ENCODE peak calls at places on chromosomes 6 and 20, in four cellular contexts. T is trophoblast cell, E is H9, H is H1. Z is an unnamed sample. For H3K79me2, the result is how much of the 10 kb centered on the place peaks cover.

GRCh38 chr6:168157272-168158007 is 78.4 kb upstream of the FRMD1 start:
- DNase-seq in T (peak), E (peak), H (no peak), Z (peak)

GRCh38 chr6:54646551-54647300 is 199.8 kb upstream of the FAM83B start:
- DNase-seq in T (no peak), E (no peak), H (no peak), Z (no peak)

GRCh38 chr20:22795897-22796296 is 211.5 kb upstream of the FOXA2 start:
- DNase-seq in T (peak), E (no peak), H (no peak), Z (peak)

GRCh38 chr20:26163890-26164289 is 467.2 kb upstream of the ZNF337 start:
- DNase-seq in T (peak), E (no peak), H (no peak), Z (peak)

GRCh38 chr6:119966484-119966883 is 616.9 kb upstream of the MAN1A1 start:
- DNase-seq in T (no peak), E (peak), H (peak), Z (peak)

GRCh38 chr6:152701863-152702401 is 4.2 kb downstream of the MYCT1 start:
- DNase-seq in T (no peak), E (no peak), H (no peak), Z (no peak)

GRCh38 chr20:62500237-62500864 is 24.6 kb upstream of the GATA5 start:
- DNase-seq in T (peak), E (peak), H (no peak), Z (peak)

GRCh38 chr6:73177221-73177944 is 47.9 kb downstream of the KHDC1L start:
- DNase-seq in T (no peak), E (no peak), H (no peak), Z (no peak)

GRCh38 chr20:63064310-63064709 is 57.5 kb upstream of the BHLHE23 start:
- DNase-seq in T (no peak), E (peak), H (no peak), Z (no peak)

GRCh38 chr20:57440678-57441509 is 49.7 kb downstream of the RBM38 start:
- DNase-seq in T (no peak), E (peak), H (no peak), Z (peak)

GRCh38 chr6:28480253-28480932 is 35.2 kb downstream of the GPX6 start:
- DNase-seq in T (no peak), E (no peak), H (no peak), Z (no peak)

GRCh38 chr20:52256465-52256864 is 64.9 kb upstream of the ZFP64 start:
- DNase-seq in T (no peak), E (no peak), H (no peak), Z (no peak)

GRCh38 chr6:8000080-8001035 is 63.8 kb downstream of the BLOC1S5 start:
- DNase-seq in T (peak), E (no peak), H (no peak), Z (no peak)

GRCh38 chr20:43666376-43667328 is at the start of gene MYBL2:
- DNase-seq in T (peak), E (peak), H (peak), Z (peak)

GRCh38 chr20:54172856-54173652 is 732 bp downstream of the CYP24A1 start:
- DNase-seq in T (peak), E (peak), H (no peak), Z (peak)

GRCh38 chr20:50015993-50016770 is 33.4 kb downstream of the SNAI1 start:
- DNase-seq in T (no peak), E (no peak), H (no peak), Z (peak)

DNA sequence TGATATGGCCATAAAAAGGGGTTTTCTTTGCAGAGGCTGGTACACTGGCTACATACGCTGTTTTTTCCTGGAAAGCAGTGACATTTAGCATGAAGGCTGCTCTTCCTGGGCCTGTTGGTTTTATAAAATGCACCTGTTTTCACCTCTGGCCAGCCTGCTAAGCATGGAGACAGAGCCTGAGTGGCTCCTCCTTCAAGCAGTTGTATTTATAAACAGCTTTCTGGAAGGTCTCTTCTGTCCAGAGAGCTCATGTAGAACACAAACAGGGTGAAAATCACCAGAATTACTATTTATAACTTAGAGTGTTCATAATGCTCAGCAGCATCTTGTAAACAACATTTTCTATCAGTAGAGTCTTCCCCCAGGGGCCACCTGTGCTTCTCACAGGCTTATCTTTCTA is 109.0 kb downstream of the FOXO3 start:
- DNase-seq in T (no peak), E (no peak), H (no peak), Z (no peak)
- H3K79me2 ChIP-seq in T (under half), E (under half), H (under half), Z (under half)

GRCh38 chr6:70957284-70957617 is 391 bp upstream of the B3GAT2 start:
- DNase-seq in T (no peak), E (no peak), H (no peak), Z (no peak)
- H4K8ac ChIP-seq in T (no peak), E (no peak), H (no peak), Z (no peak)

GRCh38 chr6:39206250-39206721 is 23.0 kb downstream of the KCNK5 start:
- DNase-seq in T (peak), E (peak), H (no peak), Z (peak)
- H3K18ac ChIP-seq in T (no peak), E (no peak), H (peak), Z (no peak)

GRCh38 chr6:301526-301925 is 9.2 kb downstream of the DUSP22 start:
- DNase-seq in T (no peak), E (no peak), H (no peak), Z (no peak)

GRCh38 chr6:303263-303662 is 11.0 kb downstream of the DUSP22 start:
- DNase-seq in T (no peak), E (no peak), H (no peak), Z (no peak)

GRCh38 chr6:301929-302705 is 9.8 kb downstream of the DUSP22 start:
- DNase-seq in T (no peak), E (no peak), H (no peak), Z (no peak)

GRCh38 chr6:303948-304558 is 11.8 kb downstream of the DUSP22 start:
- DNase-seq in T (no peak), E (peak), H (no peak), Z (peak)

DNA sequence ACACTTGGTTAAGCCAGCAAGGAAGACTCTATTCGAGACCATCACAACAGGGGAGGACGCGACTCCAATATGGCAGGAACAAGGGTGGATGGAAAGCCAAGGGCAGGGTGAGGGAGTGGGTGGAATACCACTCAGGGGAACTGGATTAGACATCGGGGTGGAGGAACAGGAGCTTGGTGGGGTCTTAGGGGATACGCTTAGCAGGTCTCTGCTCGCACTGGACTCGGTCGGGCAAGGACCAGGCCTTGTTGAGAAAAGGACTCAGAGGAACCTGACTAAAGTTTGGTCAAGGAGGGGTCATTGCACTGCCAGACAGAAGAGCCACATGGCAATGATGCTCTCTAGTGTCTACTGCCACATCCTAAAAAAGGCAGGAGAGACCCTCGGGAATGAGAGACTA is 10.5 kb downstream of the DUSP22 start:
- DNase-seq in T (no peak), E (no peak), H (no peak), Z (no peak)
- H3K79me2 ChIP-seq in T (under half), E (under half), H (under half), Z (under half)